ENCODE peak calls at places on chromosome 13, in five cellular contexts. F is Peyer's patch, E is esophagus squamous epithelium, V is A549, H is IMR-90. X is an unnamed sample.

GRCh38 chr13:44249439-44249838 is 124.2 kb upstream of the SERP2 start:
- DNase-seq in V (no peak), E (no peak), F (no peak), H (peak; percentile 77), X (no peak)

GRCh38 chr13:26075498-26075897 is 23.7 kb upstream of the SHISA2 start:
- DNase-seq in F (no peak), V (no peak), E (no peak), H (no peak), X (no peak)

GRCh38 chr13:35712907-35713685 is 236.6 kb upstream of the MAB21L1 start:
- DNase-seq in V (no peak), H (peak; percentile 71), F (no peak), E (no peak), X (no peak)

GRCh38 chr13:94657167-94657566 is 55.2 kb downstream of the SOX21 start:
- DNase-seq in H (peak; percentile 57), F (no peak), V (no peak), E (no peak), X (no peak)

GRCh38 chr13:76019421-76020044 is 383.4 kb downstream of the LMO7 start:
- DNase-seq in H (no peak), F (no peak), V (no peak), E (no peak), X (no peak)

GRCh38 chr13:97342936-97343335 is 91.0 kb upstream of the RAP2A start:
- DNase-seq in H (no peak), E (no peak), V (no peak), F (no peak), X (no peak)

GRCh38 chr13:79874396-79875360 is 393.7 kb downstream of the NDFIP2 start:
- DNase-seq in E (no peak), H (peak; percentile 48), F (no peak), V (no peak), X (no peak)

GRCh38 chr13:59771272-59771671 is 392.5 kb downstream of the DIAPH3 start:
- DNase-seq in F (no peak), H (peak; percentile 59), V (peak; percentile 2), E (no peak), X (no peak)

GRCh38 chr13:74134226-74134776 is at the start of gene KLF12:
- DNase-seq in E (peak; percentile 72), V (peak; percentile 49), H (peak; percentile 94), F (peak; percentile 96), X (peak; percentile 83)

GRCh38 chr13:105333416-105333815 is 1202.0 kb downstream of the EFNB2 start:
- DNase-seq in H (peak; percentile 29), F (no peak), E (no peak), V (no peak), X (no peak)

DNA sequence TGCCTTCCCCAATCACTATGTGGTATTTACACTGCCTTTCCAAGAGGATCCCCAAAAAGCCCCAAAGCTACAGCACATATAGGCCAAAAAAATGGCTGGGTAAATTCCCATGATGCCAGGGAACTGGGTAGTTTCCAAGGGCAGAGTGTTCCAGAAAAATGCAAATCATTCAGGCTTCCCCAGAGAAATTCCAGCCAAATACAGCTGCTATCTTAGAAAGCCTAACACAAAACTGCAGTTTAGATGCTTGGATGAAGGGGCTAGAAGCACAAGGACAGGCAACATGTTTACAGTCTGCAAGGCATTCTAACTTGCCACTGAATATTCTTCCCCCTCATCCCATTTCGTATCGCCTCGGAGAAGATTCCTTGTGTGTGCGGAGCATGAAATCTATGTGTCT is 6.2 kb downstream of the FOXO1 start:
- DNase-seq in H (no peak), F (no peak), V (no peak), E (no peak), X (no peak)
- H3K27ac ChIP-seq in H (no peak overlapping the region), F (no peak overlapping the region), V (no peak overlapping the region), E (no peak overlapping the region), X (no peak overlapping the region)

DNA sequence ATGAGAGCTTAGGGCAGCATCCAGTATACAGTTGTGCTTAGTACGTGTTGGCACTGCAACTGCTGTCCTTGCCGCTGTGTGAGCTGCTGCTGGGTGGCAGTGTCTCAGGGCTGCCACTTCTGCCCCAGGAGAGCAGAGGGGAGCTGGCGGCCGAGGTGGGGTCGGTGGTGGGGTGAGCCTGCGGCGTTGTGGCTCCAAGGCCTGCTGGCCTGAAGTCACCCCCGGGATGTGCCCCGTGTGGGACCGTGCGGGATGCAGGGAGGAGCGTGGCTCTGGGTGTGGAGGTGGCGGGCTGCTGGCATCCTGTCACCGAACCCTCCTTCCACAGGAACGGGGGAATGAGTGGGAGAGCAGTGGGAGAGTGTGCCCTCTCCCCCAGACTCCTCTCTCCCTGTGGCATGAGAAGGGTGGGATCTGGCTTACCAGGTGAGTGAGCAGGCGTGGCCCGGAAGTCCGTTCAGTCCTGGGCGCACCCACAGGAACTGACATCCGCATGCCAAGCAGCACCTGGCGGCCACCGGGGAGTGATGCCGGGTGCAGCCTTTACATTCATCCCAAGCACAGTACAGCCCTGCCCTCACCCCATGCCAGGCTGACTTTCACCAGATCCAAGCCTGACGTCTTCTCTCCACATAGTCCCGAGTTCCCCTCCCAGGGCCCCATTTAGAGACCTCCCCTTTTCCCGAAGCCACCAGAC is 26.5 kb downstream of the MCF2L start:
- DNase-seq in V (no peak), F (peak; percentile 77), H (no peak), E (no peak), X (peak; percentile 75)
- TF ChIP-seq POLR2A in V (no peak), F (no peak), H (no peak), E (no peak), X (no peak)

GRCh38 chr13:110345266-110345665 is 38.2 kb downstream of the COL4A2 start:
- DNase-seq in E (no peak), H (no peak), F (no peak), V (no peak), X (no peak)

GRCh38 chr13:110347535-110348308 is 40.6 kb downstream of the COL4A2 start:
- DNase-seq in E (no peak), V (peak; percentile 53), F (peak; percentile 56), H (peak; percentile 90), X (no peak)

GRCh38 chr13:110345701-110346100 is 38.6 kb downstream of the COL4A2 start:
- DNase-seq in V (no peak), E (no peak), F (no peak), H (no peak), X (no peak)

GRCh38 chr13:110347088-110347487 is 40.0 kb downstream of the COL4A2 start:
- DNase-seq in E (no peak), V (no peak), H (no peak), F (no peak), X (no peak)

GRCh38 chr13:110346661-110347067 is 39.6 kb downstream of the COL4A2 start:
- DNase-seq in H (no peak), V (no peak), E (no peak), F (peak; percentile 89), X (no peak)
- H3K27ac ChIP-seq in H (peak overlapping the region; percentile 18), V (peak overlapping the region; percentile 75), E (peak overlapping the region; percentile 52), F (peak overlapping the region; percentile 67), X (peak overlapping the region; percentile 92)

GRCh38 chr13:46106839-46107371 is 2.1 kb upstream of the CPB2 start:
- DNase-seq in H (no peak), F (no peak), E (no peak), V (no peak), X (no peak)
- TF ChIP-seq POLR2A in H (no peak), F (no peak), E (no peak), V (no peak), X (no peak)

GRCh38 chr13:48163066-48163465 is 68.2 kb upstream of the MED4 start:
- DNase-seq in F (no peak), V (no peak), H (no peak), E (no peak), X (no peak)
- H3K27ac ChIP-seq in F (peak overlapping the region; percentile 52), V (no peak overlapping the region), H (no peak overlapping the region), E (no peak overlapping the region), X (peak overlapping the region; percentile 81)

DNA sequence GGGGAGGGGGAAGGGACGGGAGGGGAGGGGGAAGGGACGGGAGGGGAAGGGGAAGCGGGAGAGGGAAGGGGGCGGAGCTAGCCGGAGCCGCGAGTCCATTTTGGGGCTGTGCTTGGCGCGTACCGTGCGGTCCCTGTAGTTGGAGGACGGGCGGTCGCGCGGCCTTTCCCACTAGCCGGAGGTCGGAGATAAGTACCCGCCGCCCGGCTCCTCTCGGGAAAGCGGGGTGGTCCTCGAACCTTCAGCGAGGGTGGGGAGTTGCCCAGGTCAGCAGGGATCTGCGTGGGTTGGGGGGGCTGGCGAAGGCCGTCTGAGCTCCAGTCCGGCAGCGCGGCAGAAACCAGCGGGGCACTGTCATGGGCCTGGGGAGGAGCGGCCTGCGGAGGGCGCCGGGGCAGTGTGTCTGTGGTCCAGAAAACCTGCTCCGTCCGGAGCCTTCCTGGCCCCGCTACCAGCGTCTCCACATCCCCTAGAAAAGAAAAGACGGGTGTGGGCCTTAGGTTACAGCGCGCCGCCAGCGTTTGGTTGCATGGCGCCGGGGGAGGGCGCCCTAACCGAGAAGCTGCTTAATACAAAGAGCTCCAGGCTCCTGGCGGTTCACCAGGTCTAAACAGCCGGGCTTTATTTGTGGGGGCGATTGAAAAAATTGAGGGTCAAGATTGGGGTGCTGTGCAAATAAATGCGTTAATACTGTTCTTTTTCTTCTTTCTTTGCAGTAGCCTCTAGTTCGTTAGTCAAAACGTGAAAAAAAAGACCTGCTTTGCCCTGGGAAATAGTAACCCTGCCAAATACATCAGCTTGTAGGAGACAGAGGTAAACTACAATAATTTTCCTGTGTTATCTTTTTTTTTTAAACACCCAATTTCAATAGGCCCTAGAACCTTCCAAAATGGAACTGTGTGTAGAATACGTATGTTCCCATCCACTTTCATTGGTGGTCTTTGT is at the start of gene TRIM13:
- DNase-seq in E (peak; percentile 78), V (peak; percentile 49), H (peak; percentile 88), F (peak; percentile 96), X (peak; percentile 91)
- TF ChIP-seq POLR2A in E (no peak), V (no peak), H (peak; percentile 87), F (peak; percentile 31), X (no peak)

GRCh38 chr13:111632906-111633305 is 312.5 kb downstream of the TEX29 start:
- DNase-seq in E (no peak), H (no peak), V (no peak), F (no peak), X (no peak)

GRCh38 chr13:111636271-111636670 is 315.8 kb downstream of the TEX29 start:
- DNase-seq in F (no peak), E (no peak), H (no peak), V (no peak), X (no peak)

GRCh38 chr13:111636804-111637203 is 316.4 kb downstream of the TEX29 start:
- DNase-seq in V (no peak), F (no peak), H (no peak), E (no peak), X (no peak)

GRCh38 chr13:111633401-111633800 is 313.0 kb downstream of the TEX29 start:
- DNase-seq in F (no peak), E (no peak), H (no peak), V (no peak), X (no peak)

DNA sequence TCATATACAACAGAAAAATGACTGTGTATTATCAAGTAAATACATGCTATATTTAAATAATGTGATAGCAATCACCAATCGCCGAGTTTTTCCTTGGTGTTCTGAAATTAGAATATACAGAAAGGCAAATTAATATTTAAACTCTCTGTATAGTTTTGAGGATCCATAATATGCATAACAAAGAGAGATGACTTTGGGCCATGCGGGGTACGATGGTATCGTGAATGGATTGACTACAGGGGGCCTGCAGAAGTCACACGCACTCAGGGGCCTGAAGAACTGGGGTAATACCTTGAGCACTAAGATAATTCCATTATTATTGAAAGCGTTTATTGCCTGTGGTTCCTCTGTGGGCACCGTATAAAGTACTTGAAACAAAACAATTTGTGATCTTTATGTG is 314.0 kb downstream of the TEX29 start:
- DNase-seq in V (no peak), H (no peak), F (no peak), E (no peak), X (no peak)
- H3K27ac ChIP-seq in V (no peak overlapping the region), H (no peak overlapping the region), F (no peak overlapping the region), E (no peak overlapping the region), X (no peak overlapping the region)